ENCODE peak calls at places on chromosomes 11 and 22, in seven cellular contexts. R is hepatocyte, H is ovary, D is adipocyte, I is pancreas, L is DND-41, E is H7. C is an unnamed sample.
A peak's percentile ranks its signal among the peaks of the same experiment; 100 is the strongest.

GRCh38 chr11:93279911-93280347 is 50.6 kb upstream of the DEUP1 start:
- DNase-seq in R (no peak), H (no peak), D (no peak), I (no peak), L (no peak), E (no peak), C (no peak)

GRCh38 chr11:61067782-61068181 is 34.5 kb upstream of the CD5 start:
- DNase-seq in R (no peak), H (no peak), D (no peak), I (no peak), L (no peak), E (no peak), C (no peak)

GRCh38 chr11:121530257-121530656 is 77.5 kb upstream of the SORL1-AS1 start:
- DNase-seq in R (no peak), H (no peak), D (no peak), I (no peak), L (no peak), E (no peak), C (no peak)

GRCh38 chr11:16860632-16861031 is 122.2 kb downstream of the C11orf58 start:
- DNase-seq in R (no peak), H (peak; percentile 17), D (no peak), I (no peak), L (no peak), E (no peak), C (no peak)

GRCh38 chr11:78551066-78551465 is 23.6 kb downstream of the NARS2 start:
- DNase-seq in R (no peak), H (no peak), D (no peak), I (no peak), L (no peak), E (no peak), C (no peak)

GRCh38 chr11:110362916-110363574 is 66.6 kb upstream of the RDX start:
- DNase-seq in R (peak; percentile 32), H (no peak), D (peak; percentile 1), I (peak; percentile 56), L (no peak), E (peak; percentile 24), C (no peak)

GRCh38 chr11:100876826-100877545 is 189.9 kb downstream of the ARHGAP42 start:
- DNase-seq in R (peak; percentile 27), H (no peak), D (peak; percentile 82), I (no peak), L (no peak), E (no peak), C (peak; percentile 92)

GRCh38 chr11:43515090-43515489 is 156.4 kb downstream of the TTC17 start:
- DNase-seq in R (no peak), H (no peak), D (no peak), I (no peak), L (no peak), E (peak; percentile 70), C (no peak)

GRCh38 chr11:132115454-132115853 is 745.0 kb downstream of the NTM start:
- DNase-seq in R (no peak), H (no peak), D (no peak), I (no peak), L (no peak), E (no peak), C (no peak)

GRCh38 chr22:49826603-49827306 is 918 bp downstream of the BRD1 start:
- DNase-seq in R (peak; percentile 68), H (peak; percentile 55), D (peak; percentile 72), I (no peak), L (peak; percentile 47), E (peak; percentile 78), C (no peak)

GRCh38 chr11:133509924-133510697 is 22.2 kb downstream of the OPCML start:
- DNase-seq in R (no peak), H (no peak), D (no peak), I (no peak), L (no peak), E (peak; percentile 68), C (no peak)

GRCh38 chr11:10488581-10489443 is 33.7 kb downstream of the AMPD3 start:
- DNase-seq in R (no peak), H (no peak), D (no peak), I (no peak), L (no peak), E (peak; percentile 33), C (no peak)

GRCh38 chr22:24421428-24421931 is 5.9 kb upstream of the ADORA2A start:
- DNase-seq in R (peak; percentile 36), H (no peak), D (no peak), I (no peak), L (peak; percentile 49), E (peak; percentile 95), C (no peak)

GRCh38 chr11:118734031-118734430 is 54.6 kb upstream of the TREH start:
- DNase-seq in R (no peak), H (no peak), D (no peak), I (no peak), L (no peak), E (no peak), C (no peak)

GRCh38 chr11:132337819-132338416 is 967.5 kb downstream of the NTM start:
- DNase-seq in R (no peak), H (no peak), D (no peak), I (no peak), L (no peak), E (no peak), C (no peak)

GRCh38 chr22:19941365-19942070 is at the start of the genes COMT and TXNRD2:
- DNase-seq in R (no peak), H (peak; percentile 73), D (peak; percentile 88), I (peak; percentile 66), L (peak; percentile 77), E (peak; percentile 60), C (no peak)

GRCh38 chr11:61971177-61972111 is 4.0 kb upstream of the FTH1 start:
- DNase-seq in R (peak; percentile 97), H (peak; percentile 100), D (peak; percentile 99), I (peak; percentile 99), L (peak; percentile 92), E (peak; percentile 92), C (peak; percentile 98)

GRCh38 chr11:44032304-44033085 is 15.3 kb upstream of the ACCSL start:
- DNase-seq in R (no peak), H (peak; percentile 44), D (peak; percentile 50), I (no peak), L (no peak), E (no peak), C (no peak)

DNA sequence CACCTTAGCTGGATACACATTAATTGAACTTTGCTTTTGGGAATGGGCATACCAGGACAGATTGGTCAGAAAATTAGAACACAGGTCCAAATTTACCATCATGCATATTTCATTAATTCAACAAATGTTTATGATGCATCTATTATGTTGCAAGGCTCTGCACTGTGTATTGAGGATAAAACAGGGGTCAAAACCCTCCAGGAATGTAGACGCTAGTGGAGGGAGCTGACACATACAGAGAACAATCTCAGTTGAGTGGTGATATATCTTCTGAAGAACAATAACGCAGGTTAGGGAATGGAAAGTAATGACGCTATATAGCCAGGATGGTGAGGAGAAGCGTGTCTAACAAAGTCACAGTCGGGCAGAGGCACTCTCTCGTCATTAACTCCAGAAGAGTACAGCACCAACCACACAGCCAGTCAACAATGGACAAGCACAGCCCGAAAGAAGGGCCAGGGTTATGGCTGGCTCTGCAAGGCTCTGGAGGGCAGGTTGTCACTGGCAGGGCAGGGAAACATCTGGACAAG is 3.8 kb downstream of the FLI1 start:
- DNase-seq in R (no peak), H (no peak), D (no peak), I (no peak), L (no peak), E (no peak), C (no peak)
- H3K27me3 ChIP-seq in R (peaks cover 61% of the 10 kb centered on the region), H (no peaks in the 10 kb centered on the region), D (peaks cover 6% of the 10 kb centered on the region), I (peaks cover 9% of the 10 kb centered on the region), L (no peaks in the 10 kb centered on the region), E (peaks cover 48% of the 10 kb centered on the region), C (peaks cover 5% of the 10 kb centered on the region)

GRCh38 chr11:67437082-67437821 is at the start of gene PTPRCAP:
- DNase-seq in R (no peak), H (no peak), D (no peak), I (no peak), L (peak; percentile 94), E (peak; percentile 87), C (no peak)
- H3K4me3 ChIP-seq in R (no peak within 1 kb of the TSS), H (no peak within 1 kb of the TSS), D (no peak within 1 kb of the TSS), I (no peak within 1 kb of the TSS), L (peak within 1 kb of the TSS; percentile 92), E (no peak within 1 kb of the TSS), C (no peak within 1 kb of the TSS)

GRCh38 chr11:70615036-70615875 is 216.9 kb downstream of the CTTN start:
- DNase-seq in R (no peak), H (no peak), D (no peak), I (no peak), L (no peak), E (no peak), C (no peak)
- H3K27me3 ChIP-seq in R (no peaks in the 10 kb centered on the region), H (no peaks in the 10 kb centered on the region), D (no peaks in the 10 kb centered on the region), I (no peaks in the 10 kb centered on the region), L (no peaks in the 10 kb centered on the region), E (no peaks in the 10 kb centered on the region), C (no peaks in the 10 kb centered on the region)

GRCh38 chr22:39241632-39242388 is 3.0 kb downstream of the PDGFB start:
- DNase-seq in R (peak; percentile 48), H (no peak), D (no peak), I (no peak), L (no peak), E (peak; percentile 77), C (no peak)
- H3K4me3 ChIP-seq in R (peak overlapping the region; percentile 34), H (peak overlapping the region; percentile 45), D (no peak overlapping the region), I (peak overlapping the region; percentile 79), L (no peak overlapping the region), E (peak overlapping the region; percentile 64), C (no peak overlapping the region)

GRCh38 chr11:69830086-69830485 is 10.9 kb upstream of the FGF3 start:
- DNase-seq in R (no peak), H (no peak), D (no peak), I (no peak), L (no peak), E (no peak), C (no peak)
- H3K27me3 ChIP-seq in R (no peaks in the 10 kb centered on the region), H (no peaks in the 10 kb centered on the region), D (peaks cover 69% of the 10 kb centered on the region), I (no peaks in the 10 kb centered on the region), L (no peaks in the 10 kb centered on the region), E (no peaks in the 10 kb centered on the region), C (peaks cover 43% of the 10 kb centered on the region)

DNA sequence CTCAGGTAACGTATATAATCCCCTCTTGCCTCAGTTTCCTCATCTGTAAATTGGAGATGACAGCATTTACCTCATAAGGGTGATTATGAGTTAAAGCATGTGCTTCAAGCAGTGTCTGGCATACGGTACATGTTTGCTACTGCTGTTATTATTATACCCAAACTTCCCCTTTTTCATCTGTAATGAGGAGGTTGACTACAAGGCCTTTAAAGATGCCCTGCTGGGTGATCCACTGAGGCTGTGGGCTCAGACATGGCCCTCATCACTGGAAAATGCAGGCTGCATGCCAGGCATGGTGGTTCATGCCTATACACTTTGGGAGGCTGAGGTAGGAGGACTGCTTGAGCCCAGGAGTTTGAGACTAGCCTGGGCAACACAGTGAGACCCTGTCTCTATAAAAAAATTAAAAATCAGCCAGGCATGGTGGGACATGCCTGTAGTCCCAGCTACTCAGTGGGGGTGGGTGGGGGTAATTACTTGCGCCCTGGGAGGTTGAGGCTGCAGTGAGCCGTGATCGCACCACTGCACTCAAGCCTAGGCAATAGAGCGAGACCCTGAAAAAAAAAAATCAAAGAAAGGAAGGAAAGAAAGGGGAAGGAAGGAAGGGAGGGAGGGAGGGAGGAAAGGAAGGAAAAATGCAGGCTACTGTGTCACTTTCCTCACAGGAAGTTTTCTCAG is 4.3 kb downstream of the PIK3IP1 start:
- DNase-seq in R (no peak), H (no peak), D (no peak), I (no peak), L (no peak), E (no peak), C (no peak)
- H3K4me3 ChIP-seq in R (no peak overlapping the region), H (no peak overlapping the region), D (no peak overlapping the region), I (no peak overlapping the region), L (no peak overlapping the region), E (no peak overlapping the region), C (no peak overlapping the region)

C was measured in AG04450.